ENCODE peak calls at places on chromosomes 13 and 19, in four cellular contexts. V is HepG2, X is upper lobe of left lung, U is ovary. Q is an unnamed sample.

GRCh38 chr19:44951179-44952159 is 3.7 kb upstream of the CLPTM1 start:
- DNase-seq in V (peak; percentile 85), X (no peak), U (peak; percentile 55), Q (no peak)

GRCh38 chr19:5914358-5914774 is 312 bp downstream of the CAPS start:
- DNase-seq in V (no peak), X (peak; percentile 69), U (no peak), Q (no peak)

GRCh38 chr19:21092107-21092506 is 10.1 kb downstream of the ZNF714 start:
- DNase-seq in V (peak; percentile 33), X (no peak), U (no peak), Q (no peak)

GRCh38 chr13:76925115-76925514 is 23.2 kb upstream of the ACOD1 start:
- DNase-seq in V (no peak), X (no peak), U (no peak), Q (no peak)

GRCh38 chr19:52048604-52049493 is at the start of gene ZNF432:
- DNase-seq in V (peak; percentile 79), X (peak; percentile 97), U (peak; percentile 95), Q (peak; percentile 92)

GRCh38 chr13:98541701-98542203 is 35.2 kb downstream of the STK24 start:
- DNase-seq in V (no peak), X (no peak), U (no peak), Q (no peak)

GRCh38 chr19:57075801-57076492 is 43.8 kb upstream of the USP29 start:
- DNase-seq in V (peak; percentile 65), X (no peak), U (no peak), Q (no peak)

GRCh38 chr13:80840313-80840976 is 499.5 kb upstream of the SPRY2 start:
- DNase-seq in V (no peak), X (no peak), U (no peak), Q (no peak)

GRCh38 chr19:7904074-7905020 is 670 bp downstream of the MAP2K7 start:
- DNase-seq in V (no peak), X (peak; percentile 93), U (peak; percentile 84), Q (no peak)

GRCh38 chr13:30619731-30620130 is 2.0 kb downstream of the USPL1 start:
- DNase-seq in V (peak; percentile 37), X (no peak), U (no peak), Q (no peak)

GRCh38 chr19:58559275-58560006 is 1.0 kb upstream of the UBE2M start:
- DNase-seq in V (peak; percentile 92), X (peak; percentile 91), U (peak; percentile 92), Q (peak; percentile 89)

GRCh38 chr13:44365008-44365407 is 8.6 kb upstream of the SERP2 start:
- DNase-seq in V (no peak), X (no peak), U (no peak), Q (no peak)

GRCh38 chr13:40345654-40346372 is 320.6 kb downstream of the FOXO1 start:
- DNase-seq in V (peak; percentile 79), X (no peak), U (no peak), Q (no peak)

GRCh38 chr19:3434630-3435553 is 45.4 kb downstream of the SMIM24 start:
- DNase-seq in V (peak; percentile 72), X (peak; percentile 99), U (peak; percentile 96), Q (peak; percentile 94)
- TF ChIP-seq CTCF in V (no peak), X (peak; percentile 19), U (no peak), Q (no peak)

GRCh38 chr19:48636859-48637448 is at the start of gene DBP:
- DNase-seq in V (no peak), X (peak; percentile 91), U (peak; percentile 77), Q (no peak)
- TF ChIP-seq POLR2A in V (peak; percentile 47), X (no peak), U (peak; percentile 42), Q (no peak)

DNA sequence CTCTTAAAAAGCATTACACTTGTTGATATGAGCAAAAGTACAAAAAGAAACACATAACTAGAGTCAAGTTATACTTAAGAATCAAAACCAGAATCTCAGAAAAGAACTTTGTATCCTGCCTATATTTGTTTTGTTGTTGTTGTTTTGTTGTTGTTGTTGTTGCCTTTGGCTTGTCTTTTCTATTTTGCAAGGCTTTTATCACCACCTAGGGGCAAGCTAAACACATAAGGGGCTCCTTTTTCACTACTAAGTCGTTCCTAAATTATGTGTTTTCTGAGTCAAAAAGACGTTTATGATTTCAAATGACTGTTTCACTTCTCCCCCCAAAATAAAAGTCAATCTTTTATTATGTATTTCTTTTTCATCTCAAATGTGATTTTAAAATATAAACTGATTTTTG is 250.2 kb downstream of the RBM26 start:
- DNase-seq in V (no peak), X (no peak), U (no peak), Q (no peak)
- TF ChIP-seq CTCF in V (no peak), X (no peak), U (no peak), Q (no peak)

GRCh38 chr19:14363203-14364097 is 17.8 kb upstream of the ADGRE5 start:
- DNase-seq in V (peak; percentile 25), X (peak; percentile 87), U (peak; percentile 85), Q (peak; percentile 94)
- TF ChIP-seq POLR2A in V (no peak), X (no peak), U (no peak), Q (no peak)